ENCODE peak calls at places on chromosomes 13 and 19, in seven cellular contexts. W is SK-N-SH, B is HCT116, F is GM12878, N is HepG2, D is H1, L is K562. X is an unnamed sample.

GRCh38 chr13:66899955-66900354 is 330.2 kb downstream of the PCDH9 start:
- DNase-seq in W (peak), B (no peak), F (no peak), N (no peak), D (no peak), L (no peak), X (no peak)

GRCh38 chr13:41597348-41598041 is 140.1 kb downstream of the RGCC start:
- DNase-seq in W (no peak), B (no peak), F (no peak), N (no peak), D (no peak), L (no peak), X (no peak)

GRCh38 chr13:91308299-91308698 is 39.2 kb upstream of the MIR17HG start:
- DNase-seq in W (no peak), B (no peak), F (no peak), N (no peak), D (no peak), L (no peak), X (no peak)

GRCh38 chr13:25816239-25816638 is 235.6 kb downstream of the SHISA2 start:
- DNase-seq in W (no peak), B (no peak), F (no peak), N (no peak), D (no peak), L (no peak), X (no peak)

GRCh38 chr19:295687-296370 is 4.6 kb upstream of the PLPP2 start:
- DNase-seq in W (peak), B (no peak), F (no peak), N (no peak), D (no peak), L (no peak), X (no peak)

GRCh38 chr13:47788844-47789243 is 212.2 kb downstream of the SUCLA2 start:
- DNase-seq in W (no peak), B (no peak), F (no peak), N (no peak), D (no peak), L (no peak), X (no peak)

GRCh38 chr13:24931450-24932217 is 164.3 kb upstream of the PABPC3 start:
- DNase-seq in W (no peak), B (no peak), F (no peak), N (no peak), D (peak), L (no peak), X (no peak)

GRCh38 chr13:41670873-41671443 is 213.6 kb downstream of the RGCC start:
- DNase-seq in W (no peak), B (no peak), F (no peak), N (no peak), D (no peak), L (no peak), X (no peak)

GRCh38 chr13:31367410-31367809 is 167.6 kb downstream of the B3GLCT start:
- DNase-seq in W (no peak), B (no peak), F (no peak), N (no peak), D (no peak), L (no peak), X (no peak)

GRCh38 chr13:39603424-39603947 is 493 bp upstream of the LHFPL6 start:
- DNase-seq in W (peak), B (no peak), F (no peak), N (no peak), D (peak), L (no peak), X (no peak)

GRCh38 chr13:112692104-112692503 is 2.3 kb downstream of the ATP11A start:
- DNase-seq in W (no peak), B (no peak), F (no peak), N (no peak), D (no peak), L (no peak), X (no peak)

GRCh38 chr13:34654203-34654602 is 287.9 kb upstream of the NBEA start:
- DNase-seq in W (no peak), B (no peak), F (no peak), N (no peak), D (no peak), L (no peak), X (no peak)

GRCh38 chr13:42101821-42102580 is 53.6 kb downstream of the DGKH start:
- DNase-seq in W (no peak), B (no peak), F (no peak), N (no peak), D (no peak), L (no peak), X (no peak)

GRCh38 chr19:3849092-3849491 is 19.7 kb downstream of the ZFR2 start:
- DNase-seq in W (peak), B (peak), F (no peak), N (peak), D (no peak), L (peak), X (peak)

GRCh38 chr19:32810452-32810851 is 59.1 kb downstream of the SLC7A9 start:
- DNase-seq in W (no peak), B (no peak), F (no peak), N (no peak), D (no peak), L (no peak), X (no peak)

GRCh38 chr13:99962242-99962641 is 9.3 kb downstream of the ZIC5 start:
- DNase-seq in W (no peak), B (no peak), F (no peak), N (no peak), D (no peak), L (no peak), X (no peak)

GRCh38 chr13:43546260-43546659 is 240.5 kb downstream of the ENOX1 start:
- DNase-seq in W (peak), B (no peak), F (no peak), N (no peak), D (no peak), L (no peak), X (no peak)

GRCh38 chr19:57978586-57979289 is 4.4 kb upstream of the C19orf18 start:
- DNase-seq in W (no peak), B (no peak), F (no peak), N (no peak), D (no peak), L (no peak), X (peak)

GRCh38 chr13:34864650-34865049 is 77.4 kb upstream of the NBEA start:
- DNase-seq in W (no peak), B (no peak), F (no peak), N (no peak), D (no peak), L (no peak), X (no peak)

GRCh38 chr19:53308339-53308811 is 25.2 kb upstream of the ZNF845 start:
- DNase-seq in W (peak), B (no peak), F (no peak), N (no peak), D (peak), L (peak), X (peak)

GRCh38 chr19:43207991-43208390 is 2.6 kb upstream of the PSG4 start:
- DNase-seq in W (no peak), B (no peak), F (no peak), N (no peak), D (no peak), L (no peak), X (no peak)

GRCh38 chr13:74825170-74825948 is 656.6 kb downstream of the TBC1D4 start:
- DNase-seq in W (no peak), B (no peak), F (no peak), N (no peak), D (no peak), L (no peak), X (no peak)

GRCh38 chr13:23159587-23160240 is 21.1 kb upstream of the SGCG start:
- DNase-seq in W (peak), B (no peak), F (no peak), N (no peak), D (no peak), L (no peak), X (no peak)

GRCh38 chr19:11405846-11406643 is 13.1 kb downstream of the RGL3 start:
- DNase-seq in W (peak), B (no peak), F (no peak), N (no peak), D (peak), L (peak), X (no peak)

GRCh38 chr13:107753748-107754147 is 461.6 kb downstream of the LIG4 start:
- DNase-seq in W (peak), B (no peak), F (no peak), N (no peak), D (no peak), L (no peak), X (no peak)

GRCh38 chr13:97211986-97212385 is 10.1 kb upstream of the MBNL2 start:
- DNase-seq in W (no peak), B (no peak), F (no peak), N (no peak), D (no peak), L (no peak), X (no peak)

GRCh38 chr13:99200433-99201167 is at the start of gene UBAC2:
- DNase-seq in W (peak), B (peak), F (peak), N (peak), D (peak), L (peak), X (peak)

GRCh38 chr13:52377898-52378297 is 28.1 kb downstream of the THSD1 start:
- DNase-seq in W (no peak), B (no peak), F (no peak), N (no peak), D (no peak), L (no peak), X (no peak)

GRCh38 chr19:12884926-12885748 is 1.9 kb downstream of the KLF1 start:
- DNase-seq in W (peak), B (no peak), F (peak), N (peak), D (peak), L (peak), X (peak)

GRCh38 chr13:97295279-97296182 is 73.4 kb downstream of the MBNL2 start:
- DNase-seq in W (no peak), B (no peak), F (no peak), N (no peak), D (no peak), L (peak), X (no peak)

GRCh38 chr19:13027557-13027956 is 32.3 kb downstream of the NFIX start:
- DNase-seq in W (no peak), B (no peak), F (no peak), N (no peak), D (no peak), L (no peak), X (no peak)

DNA sequence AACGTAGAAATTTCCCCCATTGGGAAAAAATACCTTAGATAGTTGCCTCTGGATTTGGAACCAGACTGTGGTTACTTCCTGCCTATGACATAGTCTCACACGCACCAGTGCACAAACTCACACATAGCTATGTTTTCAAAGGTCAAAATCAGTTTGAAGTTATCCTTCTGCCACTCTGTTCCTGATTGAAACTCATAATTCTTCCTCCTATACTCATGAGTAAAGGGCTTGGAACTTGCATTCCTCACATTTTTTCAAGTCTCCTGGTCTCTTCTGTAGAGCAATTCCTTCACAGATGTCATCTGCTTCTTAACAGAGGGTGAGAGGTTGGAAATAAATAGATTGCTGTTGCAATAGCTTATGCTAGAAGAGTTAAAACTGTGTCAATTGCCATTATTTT is 18.6 kb upstream of the POSTN start:
- DNase-seq in W (no peak), B (no peak), F (no peak), N (no peak), D (no peak), L (no peak), X (no peak)
- TF ChIP-seq JUND in W (peak), B (no peak), F (no peak), N (no peak), D (no peak), L (no peak), X (no peak)

DNA sequence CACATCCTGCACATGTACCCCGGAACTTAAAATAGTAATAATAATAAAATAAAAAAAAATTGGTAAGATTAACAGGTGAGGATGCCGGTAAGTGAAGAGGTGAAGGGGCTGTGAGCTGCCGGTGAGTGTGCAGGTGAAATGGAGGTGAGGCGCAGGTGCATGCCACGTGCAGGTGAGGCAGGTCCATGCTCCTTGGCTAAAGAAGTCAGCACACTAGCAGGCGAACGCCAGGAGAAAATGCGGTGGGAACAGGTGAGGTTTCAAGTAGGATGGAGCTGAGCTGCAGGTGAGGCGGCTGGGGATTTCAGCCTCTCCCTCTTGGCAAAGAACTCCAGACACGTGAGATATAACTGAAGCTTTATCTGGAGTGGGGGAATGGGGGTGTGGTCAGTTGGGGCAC is 7.5 kb upstream of the TNFSF14 start:
- DNase-seq in W (no peak), B (no peak), F (no peak), N (no peak), D (no peak), L (no peak), X (no peak)
- TF ChIP-seq JUND in W (no peak), B (no peak), F (no peak), N (no peak), D (no peak), L (no peak), X (no peak)

DNA sequence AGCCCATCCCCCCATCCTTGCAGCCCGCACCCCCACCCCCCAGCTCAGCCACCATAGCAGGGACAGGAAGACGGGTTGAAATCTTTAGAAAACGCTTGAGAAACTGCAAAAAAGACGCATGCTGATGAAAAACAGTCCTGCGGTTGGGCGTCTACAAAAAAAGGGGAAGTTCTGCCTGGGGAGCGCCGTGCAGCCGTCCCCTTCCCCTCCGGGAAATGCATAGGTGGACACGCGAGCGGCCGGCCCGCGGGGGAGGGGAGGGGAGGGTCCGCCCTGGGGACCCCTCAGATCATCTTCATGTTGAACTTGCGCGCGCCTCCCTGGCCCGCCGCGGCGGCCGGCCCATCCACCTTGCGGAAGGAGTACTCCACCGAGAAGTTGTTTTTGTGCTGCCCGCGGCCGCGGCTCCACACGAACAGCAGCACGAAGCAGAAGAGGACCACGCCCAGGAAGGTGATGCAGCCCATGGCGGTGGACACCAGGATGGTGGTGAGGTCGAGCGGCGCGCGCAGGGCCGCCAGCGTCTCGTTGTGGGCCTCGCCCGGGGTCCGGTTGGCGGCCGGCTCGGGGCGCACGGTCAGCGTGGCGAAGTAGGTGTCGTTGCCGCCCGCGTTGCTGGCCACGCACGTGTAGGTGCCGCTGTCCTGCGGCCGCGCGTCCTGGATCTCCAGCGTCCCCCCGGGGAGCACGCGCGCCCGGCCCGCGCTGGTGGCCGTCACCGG is 7.9 kb upstream of the PEAK3 start:
- DNase-seq in W (no peak), B (no peak), F (peak), N (no peak), D (no peak), L (peak), X (no peak)
- TF ChIP-seq JUND in W (no peak), B (no peak), F (no peak), N (no peak), D (no peak), L (no peak), X (no peak)

GRCh38 chr19:40530091-40530901 is 46.4 kb upstream of the SHKBP1 start:
- DNase-seq in W (peak), B (no peak), F (no peak), N (no peak), D (peak), L (peak), X (peak)
- TF ChIP-seq JUND in W (no peak), B (no peak), F (no peak), N (no peak), D (no peak), L (no peak), X (no peak)

GRCh38 chr19:35991731-35992450 is 3.1 kb upstream of the SDHAF1 start:
- DNase-seq in W (no peak), B (no peak), F (no peak), N (no peak), D (no peak), L (no peak), X (no peak)

GRCh38 chr19:35994868-35995654 is at the start of gene SDHAF1:
- DNase-seq in W (peak), B (peak), F (peak), N (peak), D (peak), L (peak), X (peak)

GRCh38 chr19:35992902-35993765 is 1.9 kb upstream of the SDHAF1 start:
- DNase-seq in W (no peak), B (no peak), F (no peak), N (no peak), D (no peak), L (no peak), X (no peak)

GRCh38 chr19:35996777-35997176 is 1.8 kb downstream of the SDHAF1 start:
- DNase-seq in W (no peak), B (no peak), F (no peak), N (no peak), D (no peak), L (no peak), X (no peak)

GRCh38 chr19:35995655-35995993 is 636 bp downstream of the SDHAF1 start:
- DNase-seq in W (peak), B (no peak), F (no peak), N (peak), D (peak), L (peak), X (peak)
- TF ChIP-seq JUND in W (no peak), B (no peak), F (no peak), N (no peak), D (no peak), L (no peak), X (no peak)

X was measured in T47D.